ENCODE peak calls at places on chromosomes 1 and 21, in eight cellular contexts. E is skeletal muscle cell; V is GM23338; I is kidney epithelial cell; W is ovary; X is GM23248; H is effector memory CD4-positive, alpha-beta T cell; G is colonic mucosa. U is an unnamed sample.

GRCh38 chr1:227941509-227942020 is 6.2 kb downstream of the WNT9A start:
- DNase-seq in E (no peak), W (no peak), G (peak), X (no peak), I (no peak), V (peak), H (no peak), U (no peak)

GRCh38 chr1:117512728-117513321 is 93.0 kb upstream of the TENT5C start:
- DNase-seq in X (peak), G (no peak), E (no peak), V (peak), I (no peak), W (no peak), H (no peak), U (no peak)

GRCh38 chr21:36643374-36644250 is 55.3 kb upstream of the SIM2 start:
- DNase-seq in W (no peak), X (peak), I (no peak), V (no peak), E (no peak), G (no peak), H (no peak), U (no peak)

GRCh38 chr21:27550258-27550657 is 583.4 kb upstream of the ADAMTS5 start:
- DNase-seq in E (no peak), X (no peak), V (no peak), W (no peak), I (no peak), G (no peak), H (no peak), U (no peak)

GRCh38 chr1:54219688-54220003 is 19.7 kb downstream of the MRPL37 start:
- DNase-seq in W (no peak), I (no peak), X (no peak), V (no peak), G (no peak), E (no peak), H (no peak), U (no peak)

GRCh38 chr1:80375662-80376061 is 1369.1 kb upstream of the ADGRL4 start:
- DNase-seq in X (peak), H (no peak), V (no peak), W (no peak), I (peak), G (no peak), E (peak), U (no peak)

GRCh38 chr1:41526956-41527561 is 42.6 kb upstream of the EDN2 start:
- DNase-seq in I (no peak), E (no peak), X (no peak), G (no peak), H (no peak), W (no peak), V (no peak), U (no peak)

GRCh38 chr1:33182452-33182851 is 609 bp upstream of the TRIM62 start:
- DNase-seq in V (peak), X (peak), I (no peak), E (no peak), G (peak), W (peak), H (no peak), U (peak)

GRCh38 chr1:19465123-19465522 is 20.2 kb downstream of the CAPZB start:
- DNase-seq in V (no peak), E (no peak), X (peak), W (no peak), G (no peak), H (no peak), I (no peak), U (no peak)

GRCh38 chr1:237293804-237294203 is 251.8 kb downstream of the RYR2 start:
- DNase-seq in H (no peak), W (no peak), G (no peak), I (no peak), E (no peak), X (no peak), V (no peak), U (no peak)

GRCh38 chr1:116878804-116879477 is 30.8 kb upstream of the PTGFRN start:
- DNase-seq in E (peak), W (peak), V (peak), H (no peak), X (peak), G (no peak), I (peak), U (peak)

GRCh38 chr1:92481598-92482403 is 4.9 kb downstream of the GFI1 start:
- DNase-seq in H (no peak), X (peak), E (no peak), G (peak), W (no peak), I (no peak), V (peak), U (no peak)
- H3K4me3 ChIP-seq in H (peak), X (peak), E (peak), G (peak), W (peak), I (no peak), V (peak), U (peak)

GRCh38 chr1:145985129-145985501 is 11.3 kb downstream of the TXNIP start:
- DNase-seq in W (no peak), I (no peak), E (no peak), V (no peak), G (no peak), H (no peak), X (no peak), U (no peak)

GRCh38 chr1:145983959-145984830 is 12.2 kb downstream of the TXNIP start:
- DNase-seq in E (no peak), X (peak), V (no peak), G (no peak), H (peak), I (no peak), W (no peak), U (no peak)

GRCh38 chr1:145987926-145988325 is 8.5 kb downstream of the TXNIP start:
- DNase-seq in I (no peak), E (no peak), X (no peak), G (no peak), H (no peak), V (no peak), W (no peak), U (no peak)

GRCh38 chr1:145986551-145986950 is 9.8 kb downstream of the TXNIP start:
- DNase-seq in H (no peak), W (no peak), E (no peak), X (no peak), I (no peak), G (no peak), V (no peak), U (no peak)

GRCh38 chr1:145985502-145986439 is 10.6 kb downstream of the TXNIP start:
- DNase-seq in G (no peak), H (no peak), X (peak), I (no peak), V (peak), E (peak), W (no peak), U (no peak)
- H3K4me3 ChIP-seq in G (no peak), H (peak), X (peak), I (no peak), V (no peak), E (no peak), W (no peak), U (no peak)

GRCh38 chr1:40383095-40383487 is 9.6 kb downstream of the SMAP2 start:
- DNase-seq in X (no peak), I (no peak), G (no peak), V (peak), W (no peak), E (no peak), H (no peak), U (no peak)

GRCh38 chr1:40384887-40385286 is 11.4 kb downstream of the SMAP2 start:
- DNase-seq in I (no peak), W (no peak), G (no peak), X (no peak), V (no peak), H (no peak), E (no peak), U (no peak)

GRCh38 chr1:40382601-40383000 is 9.1 kb downstream of the SMAP2 start:
- DNase-seq in I (no peak), E (no peak), W (no peak), X (no peak), V (no peak), H (no peak), G (no peak), U (no peak)

GRCh38 chr1:40384413-40384762 is 10.9 kb downstream of the SMAP2 start:
- DNase-seq in H (no peak), I (no peak), E (no peak), G (no peak), X (no peak), V (peak), W (no peak), U (no peak)

DNA sequence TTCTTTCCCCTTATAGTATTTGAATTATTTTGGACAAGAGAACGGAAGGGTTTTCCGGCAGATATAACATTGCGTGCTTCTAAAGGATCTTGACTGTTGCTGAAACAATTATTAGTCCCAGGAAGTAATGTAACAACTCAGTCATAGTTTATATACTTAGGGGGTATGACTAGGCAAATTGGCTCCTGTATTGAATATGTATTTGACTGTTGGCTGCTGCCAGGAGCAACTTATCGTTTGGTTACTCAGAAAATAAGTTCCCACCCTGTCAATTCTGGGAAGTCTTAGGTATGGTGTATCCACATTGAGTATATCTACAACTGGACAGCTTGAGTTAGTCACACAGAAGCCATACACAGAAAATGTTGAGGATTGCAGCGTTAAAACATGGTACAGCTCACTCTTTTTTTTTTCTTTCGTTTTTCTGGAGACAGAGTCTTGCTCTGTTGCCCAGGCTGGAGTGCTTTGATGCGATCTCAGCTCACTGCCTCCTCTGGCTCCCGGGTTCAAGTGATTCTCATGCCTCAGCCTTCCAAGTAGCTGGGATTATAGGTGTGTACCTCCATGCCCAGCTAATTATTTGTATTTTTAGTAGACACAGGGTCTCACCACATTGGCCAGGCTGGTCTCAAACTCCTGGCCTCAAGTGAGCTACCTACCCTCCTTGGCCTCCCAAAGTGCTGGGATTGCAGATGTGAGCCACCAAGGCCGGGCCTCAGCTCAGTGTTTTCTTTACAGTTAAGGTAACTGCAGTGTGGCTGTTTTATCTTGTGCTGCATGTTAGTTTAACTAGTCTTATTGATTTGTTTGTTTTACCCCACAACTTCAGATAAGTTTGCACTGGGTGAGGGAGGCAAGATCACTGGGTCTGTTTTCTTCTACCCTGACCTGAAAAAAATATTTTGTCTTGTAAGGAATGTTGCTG is 10.2 kb downstream of the SMAP2 start:
- DNase-seq in I (no peak), X (peak), H (no peak), E (peak), G (no peak), W (no peak), V (no peak), U (no peak)
- H3K4me3 ChIP-seq in I (no peak), X (no peak), H (peak), E (no peak), G (no peak), W (no peak), V (no peak), U (no peak)

DNA sequence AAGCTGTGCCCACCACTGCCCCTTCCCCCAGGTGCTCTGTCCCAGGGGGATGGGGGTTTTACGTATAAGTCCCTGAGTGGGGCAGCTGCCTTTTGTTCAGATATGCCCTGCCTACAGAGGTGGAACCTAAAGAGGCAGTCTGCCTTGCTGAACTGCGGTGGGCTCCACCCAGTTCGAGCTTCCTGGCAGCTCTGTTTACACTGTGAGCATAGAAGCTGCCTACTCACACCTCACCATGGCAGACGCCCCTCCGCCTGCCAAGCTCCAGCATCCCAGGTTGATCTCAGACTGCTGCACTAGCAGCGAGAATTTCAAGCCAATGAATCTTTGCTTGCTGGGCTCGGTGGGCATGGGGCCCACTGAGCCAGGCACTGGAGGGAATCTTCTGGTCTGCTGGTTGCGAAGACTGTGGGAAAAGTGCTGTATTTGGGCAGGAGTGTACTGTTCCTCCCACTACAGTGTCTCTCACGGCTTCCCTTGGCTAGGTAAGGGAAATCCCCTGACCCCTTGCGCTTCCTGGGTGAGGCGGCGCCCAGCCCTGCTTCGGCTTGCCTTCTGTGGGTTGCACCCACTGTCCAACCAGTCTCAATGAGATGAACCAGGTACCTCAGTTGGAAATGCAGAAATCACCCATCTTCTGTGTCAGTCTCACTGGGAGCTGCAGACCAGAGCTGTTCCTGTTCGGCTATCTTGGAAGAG is 17.6 kb upstream of the RWDD3 start:
- DNase-seq in I (no peak), E (no peak), W (no peak), H (no peak), V (no peak), X (no peak), G (no peak), U (no peak)
- H3K4me3 ChIP-seq in I (no peak), E (no peak), W (no peak), H (no peak), V (no peak), X (no peak), G (no peak), U (no peak)

GRCh38 chr1:34532113-34532512 is 222.7 kb upstream of the GJB5 start:
- DNase-seq in H (no peak), E (no peak), V (no peak), W (no peak), I (no peak), X (no peak), G (no peak), U (no peak)
- H3K4me3 ChIP-seq in H (no peak), E (no peak), V (no peak), W (no peak), I (no peak), X (no peak), G (no peak), U (no peak)

GRCh38 chr1:1229770-1230169 is 2.0 kb downstream of the SDF4 start:
- DNase-seq in G (no peak), E (no peak), I (no peak), V (no peak), W (no peak), X (no peak), H (no peak), U (no peak)
- H3K4me3 ChIP-seq in G (no peak), E (no peak), I (no peak), V (no peak), W (no peak), X (peak), H (no peak), U (peak)